ENCODE peak calls at places on chromosomes 5 and 9, in seven cellular contexts. G, Q, M, R, S, T and I are unnamed samples.

GRCh38 chr9:8534828-8535227 is 735.2 kb upstream of the DMAC1 start:
- DNase-seq in T (no peak), G (no peak), Q (no peak), R (no peak), S (no peak), M (no peak), I (no peak)

GRCh38 chr5:51391175-51391574 is 7.9 kb downstream of the ISL1 start:
- DNase-seq in G (no peak), Q (no peak), M (no peak), S (no peak), T (no peak), R (no peak), I (no peak)

GRCh38 chr5:81631124-81631523 is 119.8 kb downstream of the SSBP2 start:
- DNase-seq in G (peak), Q (no peak), R (peak), M (no peak), S (no peak), T (peak), I (no peak)

GRCh38 chr9:35501941-35502340 is 12.0 kb downstream of the RUSC2 start:
- DNase-seq in M (no peak), Q (no peak), S (no peak), G (no peak), R (no peak), T (no peak), I (no peak)

GRCh38 chr5:88889165-88890069 is 6.4 kb upstream of the MEF2C start:
- DNase-seq in R (peak), G (peak), Q (peak), S (no peak), T (no peak), M (peak), I (no peak)

GRCh38 chr5:115579747-115580173 is 22.5 kb downstream of the TICAM2 start:
- DNase-seq in T (no peak), G (peak), S (no peak), Q (no peak), R (no peak), M (no peak), I (peak)

GRCh38 chr5:138246822-138247221 is 27.6 kb downstream of the GFRA3 start:
- DNase-seq in G (no peak), R (no peak), S (no peak), M (no peak), Q (no peak), T (no peak), I (no peak)

GRCh38 chr5:137734962-137735530 is 843 bp downstream of the KLHL3 start:
- DNase-seq in G (peak), R (peak), S (no peak), Q (no peak), T (no peak), M (peak), I (no peak)

GRCh38 chr9:97418894-97419293 is 7.0 kb downstream of the TDRD7 start:
- DNase-seq in T (no peak), G (no peak), M (no peak), S (no peak), R (no peak), Q (no peak), I (no peak)

GRCh38 chr9:127050581-127050980 is 71.9 kb downstream of the ANGPTL2 start:
- DNase-seq in R (no peak), Q (no peak), S (no peak), T (no peak), G (no peak), M (no peak), I (no peak)

GRCh38 chr9:89864731-89865130 is 259.9 kb downstream of the GADD45G start:
- DNase-seq in M (no peak), S (no peak), G (no peak), R (no peak), Q (no peak), T (no peak), I (no peak)

GRCh38 chr9:19940808-19941207 is 152.0 kb upstream of the SLC24A2 start:
- DNase-seq in T (no peak), S (no peak), G (peak), Q (no peak), R (no peak), M (no peak), I (no peak)

GRCh38 chr5:34026089-34026761 is 16.8 kb downstream of the C1QTNF3 start:
- DNase-seq in G (no peak), Q (no peak), S (no peak), T (no peak), M (no peak), R (no peak), I (no peak)

GRCh38 chr5:107858324-107858723 is 187.6 kb upstream of the EFNA5 start:
- DNase-seq in Q (no peak), R (no peak), S (no peak), M (no peak), T (no peak), G (no peak), I (no peak)

GRCh38 chr5:71782771-71783770 is 64.0 kb downstream of the CARTPT start:
- DNase-seq in Q (peak), S (peak), T (no peak), G (peak), R (peak), M (peak), I (peak)

GRCh38 chr5:96300986-96301385 is 132.1 kb downstream of the PCSK1 start:
- DNase-seq in R (no peak), M (no peak), Q (no peak), T (no peak), S (no peak), G (no peak), I (no peak)

GRCh38 chr5:158463971-158464370 is 605.0 kb upstream of the CLINT1 start:
- DNase-seq in M (no peak), S (no peak), T (no peak), G (no peak), R (peak), Q (no peak), I (peak)

GRCh38 chr9:98887918-98888510 is 55.7 kb upstream of the COL15A1 start:
- DNase-seq in R (no peak), Q (no peak), T (no peak), M (no peak), G (peak), S (no peak), I (peak)

GRCh38 chr5:43101491-43101890 is 19.2 kb upstream of the ZNF131 start:
- DNase-seq in G (no peak), S (no peak), T (no peak), R (no peak), M (no peak), Q (no peak), I (no peak)

GRCh38 chr5:84411832-84412605 is 27.3 kb upstream of the EDIL3 start:
- DNase-seq in M (no peak), S (no peak), G (peak), Q (no peak), R (peak), T (no peak), I (peak)

GRCh38 chr9:36716496-36716895 is 143.8 kb downstream of the MELK start:
- DNase-seq in T (no peak), M (no peak), S (no peak), G (no peak), R (no peak), Q (no peak), I (no peak)

GRCh38 chr5:38532165-38532669 is 24.2 kb downstream of the LIFR start:
- DNase-seq in T (no peak), M (peak), S (no peak), R (no peak), G (peak), Q (peak), I (no peak)

GRCh38 chr5:154375331-154376008 is 70.3 kb upstream of the SAP30L start:
- DNase-seq in R (peak), M (no peak), G (no peak), S (no peak), T (no peak), Q (no peak), I (no peak)

GRCh38 chr9:1057910-1058309 is 7.8 kb downstream of the DMRT2 start:
- DNase-seq in T (no peak), G (no peak), R (peak), M (no peak), Q (no peak), S (no peak), I (no peak)

GRCh38 chr9:5947912-5948311 is 57.2 kb downstream of the MLANA start:
- DNase-seq in G (peak), S (no peak), T (no peak), M (no peak), R (no peak), Q (peak), I (no peak)

GRCh38 chr9:98037362-98037761 is 19.2 kb upstream of the NANS start:
- DNase-seq in R (no peak), M (no peak), S (no peak), Q (no peak), G (peak), T (no peak), I (peak)

GRCh38 chr5:801472-801871 is 16.9 kb upstream of the ZDHHC11B start:
- DNase-seq in Q (no peak), R (no peak), M (no peak), T (no peak), G (no peak), S (no peak), I (no peak)